ENCODE peak calls at places on chromosomes 11 and 22, in ten cellular contexts. One of them, this sample, is unnamed.

GRCh38 chr11:81772161-81772560 is 961.5 kb downstream of the FAM181B start:
- DNase-seq in activated CD8-positive, alpha-beta T cell treated with anti-CD3 and anti-CD28 coated beads for 36 hours: no peak
- DNase-seq in GM20000: no peak
- DNase-seq in AG04450: no peak
- DNase-seq in OCI-LY7: no peak
- DNase-seq in HCT116: no peak
- DNase-seq in Calu3: no peak
- DNase-seq in psoas muscle: no peak
- DNase-seq in H9: no peak
- DNase-seq in RWPE1: no peak
- DNase-seq in this sample: no peak

GRCh38 chr11:26651916-26652315 is 69.9 kb downstream of the SLC5A12 start:
- DNase-seq in Calu3: no peak
- DNase-seq in OCI-LY7: no peak
- DNase-seq in RWPE1: no peak
- DNase-seq in AG04450: no peak
- DNase-seq in H9: no peak
- DNase-seq in psoas muscle: no peak
- DNase-seq in HCT116: no peak
- DNase-seq in activated CD8-positive, alpha-beta T cell treated with anti-CD3 and anti-CD28 coated beads for 36 hours: no peak
- DNase-seq in GM20000: no peak
- DNase-seq in this sample: no peak

GRCh38 chr11:128323381-128323780 is 264.0 kb downstream of the ETS1 start:
- DNase-seq in AG04450: no peak
- DNase-seq in psoas muscle: no peak
- DNase-seq in HCT116: no peak
- DNase-seq in activated CD8-positive, alpha-beta T cell treated with anti-CD3 and anti-CD28 coated beads for 36 hours: peak
- DNase-seq in RWPE1: no peak
- DNase-seq in H9: no peak
- DNase-seq in OCI-LY7: peak
- DNase-seq in GM20000: peak
- DNase-seq in Calu3: no peak
- DNase-seq in this sample: no peak

GRCh38 chr11:67613960-67614715 is 7.4 kb downstream of the NDUFV1 start:
- DNase-seq in H9: peak
- DNase-seq in RWPE1: peak
- DNase-seq in psoas muscle: peak
- DNase-seq in Calu3: peak
- DNase-seq in AG04450: no peak
- DNase-seq in OCI-LY7: peak
- DNase-seq in activated CD8-positive, alpha-beta T cell treated with anti-CD3 and anti-CD28 coated beads for 36 hours: peak
- DNase-seq in GM20000: peak
- DNase-seq in HCT116: peak
- DNase-seq in this sample: peak

GRCh38 chr11:2578006-2578933 is 121.5 kb downstream of the KCNQ1OT1 start:
- DNase-seq in GM20000: no peak
- DNase-seq in activated CD8-positive, alpha-beta T cell treated with anti-CD3 and anti-CD28 coated beads for 36 hours: no peak
- DNase-seq in H9: peak
- DNase-seq in HCT116: no peak
- DNase-seq in OCI-LY7: no peak
- DNase-seq in AG04450: no peak
- DNase-seq in RWPE1: no peak
- DNase-seq in Calu3: no peak
- DNase-seq in psoas muscle: peak
- DNase-seq in this sample: no peak

GRCh38 chr11:65422104-65422632 is 430 bp upstream of the NEAT1 start:
- DNase-seq in GM20000: peak
- DNase-seq in RWPE1: peak
- DNase-seq in Calu3: peak
- DNase-seq in psoas muscle: peak
- DNase-seq in HCT116: peak
- DNase-seq in OCI-LY7: peak
- DNase-seq in AG04450: peak
- DNase-seq in H9: peak
- DNase-seq in activated CD8-positive, alpha-beta T cell treated with anti-CD3 and anti-CD28 coated beads for 36 hours: peak
- DNase-seq in this sample: peak

GRCh38 chr22:35882226-35883027 is 146.2 kb downstream of the RBFOX2 start:
- DNase-seq in RWPE1: no peak
- DNase-seq in OCI-LY7: peak
- DNase-seq in AG04450: no peak
- DNase-seq in HCT116: no peak
- DNase-seq in Calu3: no peak
- DNase-seq in activated CD8-positive, alpha-beta T cell treated with anti-CD3 and anti-CD28 coated beads for 36 hours: no peak
- DNase-seq in psoas muscle: no peak
- DNase-seq in GM20000: no peak
- DNase-seq in H9: no peak
- DNase-seq in this sample: no peak

GRCh38 chr11:117950999-117951961 is 22.1 kb upstream of the TMPRSS13 start:
- DNase-seq in Calu3: no peak
- DNase-seq in OCI-LY7: peak
- DNase-seq in GM20000: no peak
- DNase-seq in activated CD8-positive, alpha-beta T cell treated with anti-CD3 and anti-CD28 coated beads for 36 hours: peak
- DNase-seq in HCT116: no peak
- DNase-seq in psoas muscle: no peak
- DNase-seq in AG04450: no peak
- DNase-seq in H9: no peak
- DNase-seq in RWPE1: no peak
- DNase-seq in this sample: peak

GRCh38 chr11:110096369-110096976 is 3.3 kb downstream of the ZC3H12C start:
- DNase-seq in OCI-LY7: no peak
- DNase-seq in Calu3: no peak
- DNase-seq in AG04450: no peak
- DNase-seq in activated CD8-positive, alpha-beta T cell treated with anti-CD3 and anti-CD28 coated beads for 36 hours: no peak
- DNase-seq in psoas muscle: no peak
- DNase-seq in H9: no peak
- DNase-seq in RWPE1: no peak
- DNase-seq in HCT116: no peak
- DNase-seq in GM20000: no peak
- DNase-seq in this sample: no peak

GRCh38 chr11:68704887-68705286 is 20.5 kb downstream of the GAL start:
- DNase-seq in HCT116: no peak
- DNase-seq in activated CD8-positive, alpha-beta T cell treated with anti-CD3 and anti-CD28 coated beads for 36 hours: no peak
- DNase-seq in Calu3: no peak
- DNase-seq in H9: peak
- DNase-seq in AG04450: no peak
- DNase-seq in psoas muscle: no peak
- DNase-seq in OCI-LY7: no peak
- DNase-seq in RWPE1: no peak
- DNase-seq in GM20000: no peak
- DNase-seq in this sample: peak

GRCh38 chr11:66845876-66846212 is 2.6 kb downstream of the RCE1 start:
- DNase-seq in RWPE1: no peak
- DNase-seq in GM20000: no peak
- DNase-seq in psoas muscle: peak
- DNase-seq in Calu3: no peak
- DNase-seq in OCI-LY7: no peak
- DNase-seq in HCT116: no peak
- DNase-seq in AG04450: no peak
- DNase-seq in H9: no peak
- DNase-seq in activated CD8-positive, alpha-beta T cell treated with anti-CD3 and anti-CD28 coated beads for 36 hours: no peak
- DNase-seq in this sample: no peak

GRCh38 chr22:50017701-50018224 is 5.2 kb upstream of the IL17REL start:
- DNase-seq in psoas muscle: no peak
- DNase-seq in OCI-LY7: no peak
- DNase-seq in RWPE1: no peak
- DNase-seq in GM20000: no peak
- DNase-seq in AG04450: no peak
- DNase-seq in H9: no peak
- DNase-seq in HCT116: no peak
- DNase-seq in Calu3: no peak
- DNase-seq in activated CD8-positive, alpha-beta T cell treated with anti-CD3 and anti-CD28 coated beads for 36 hours: no peak
- DNase-seq in this sample: no peak

GRCh38 chr11:46390331-46391171 is 1.0 kb downstream of the CHRM4 start:
- DNase-seq in Calu3: no peak
- DNase-seq in activated CD8-positive, alpha-beta T cell treated with anti-CD3 and anti-CD28 coated beads for 36 hours: no peak
- DNase-seq in HCT116: no peak
- DNase-seq in H9: peak
- DNase-seq in psoas muscle: no peak
- DNase-seq in RWPE1: no peak
- DNase-seq in GM20000: peak
- DNase-seq in AG04450: no peak
- DNase-seq in OCI-LY7: no peak
- DNase-seq in this sample: no peak

GRCh38 chr11:78809931-78810481 is 235.3 kb upstream of the NARS2 start:
- DNase-seq in H9: no peak
- DNase-seq in AG04450: peak
- DNase-seq in OCI-LY7: no peak
- DNase-seq in GM20000: no peak
- DNase-seq in Calu3: no peak
- DNase-seq in HCT116: no peak
- DNase-seq in RWPE1: no peak
- DNase-seq in activated CD8-positive, alpha-beta T cell treated with anti-CD3 and anti-CD28 coated beads for 36 hours: no peak
- DNase-seq in psoas muscle: no peak
- DNase-seq in this sample: no peak

DNA sequence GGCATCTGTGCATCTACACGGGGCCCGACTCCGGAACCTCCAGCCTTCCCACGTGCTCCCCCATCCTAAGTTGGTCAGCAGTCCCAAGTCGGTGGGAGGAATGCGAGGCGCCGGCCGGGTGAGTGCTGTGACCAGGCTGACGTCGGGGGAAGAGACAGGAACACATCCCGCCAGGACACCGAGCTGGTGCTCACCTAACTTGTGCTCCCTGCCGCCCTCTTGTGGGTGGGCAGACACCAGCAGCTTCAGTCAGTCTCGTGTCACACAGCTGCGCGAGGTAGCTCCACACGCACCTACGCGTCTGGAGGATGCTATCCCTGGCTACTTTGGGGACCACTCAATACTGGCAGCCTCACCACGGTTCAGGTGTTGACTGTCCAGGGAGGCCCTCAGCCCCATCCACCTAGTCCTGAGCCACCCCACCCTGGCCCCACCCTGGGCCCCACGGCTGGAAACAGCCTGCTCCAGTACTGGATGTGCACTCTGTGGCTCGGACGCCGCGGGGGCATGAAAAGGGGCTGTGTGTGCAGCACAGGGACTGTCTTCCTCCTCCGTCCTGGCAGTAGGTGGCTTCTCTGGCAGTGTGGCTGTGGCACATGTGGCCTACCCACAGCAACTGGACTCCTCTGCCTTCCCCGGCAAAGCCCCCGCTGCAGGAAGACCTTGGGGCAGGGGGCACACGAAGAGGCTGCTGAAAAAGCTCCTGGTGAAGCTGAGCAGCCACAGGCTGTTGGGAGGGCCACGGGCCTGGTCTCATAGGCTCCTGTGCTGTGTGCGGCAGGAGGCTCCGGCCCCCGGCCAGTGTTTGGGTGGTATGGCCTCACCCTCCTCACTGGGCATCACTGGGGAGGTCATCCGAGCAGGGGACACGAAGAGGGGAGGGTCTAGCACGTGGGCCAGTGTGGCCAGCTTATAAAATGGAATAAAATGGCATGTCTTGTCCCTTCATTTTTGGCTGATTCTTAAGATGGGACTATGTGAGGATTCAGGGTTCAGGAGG is 11.2 kb upstream of the BID start:
- DNase-seq in psoas muscle: peak
- DNase-seq in AG04450: no peak
- DNase-seq in H9: peak
- DNase-seq in GM20000: no peak
- DNase-seq in activated CD8-positive, alpha-beta T cell treated with anti-CD3 and anti-CD28 coated beads for 36 hours: peak
- DNase-seq in Calu3: peak
- DNase-seq in RWPE1: no peak
- DNase-seq in OCI-LY7: peak
- DNase-seq in HCT116: peak
- DNase-seq in this sample: peak
- TF ChIP-seq CTCF in psoas muscle: peak
- TF ChIP-seq CTCF in AG04450: peak
- TF ChIP-seq CTCF in H9: peak
- TF ChIP-seq CTCF in GM20000: peak
- TF ChIP-seq CTCF in activated CD8-positive, alpha-beta T cell treated with anti-CD3 and anti-CD28 coated beads for 36 hours: peak
- TF ChIP-seq CTCF in Calu3: peak
- TF ChIP-seq CTCF in RWPE1: peak
- TF ChIP-seq CTCF in OCI-LY7: peak
- TF ChIP-seq CTCF in HCT116: peak
- TF ChIP-seq CTCF in this sample: peak

GRCh38 chr11:21346361-21346760 is 677.0 kb downstream of the NELL1 start:
- DNase-seq in AG04450: no peak
- DNase-seq in Calu3: no peak
- DNase-seq in GM20000: no peak
- DNase-seq in RWPE1: no peak
- DNase-seq in OCI-LY7: no peak
- DNase-seq in H9: no peak
- DNase-seq in activated CD8-positive, alpha-beta T cell treated with anti-CD3 and anti-CD28 coated beads for 36 hours: no peak
- DNase-seq in psoas muscle: no peak
- DNase-seq in HCT116: no peak
- DNase-seq in this sample: no peak
- TF ChIP-seq CTCF in AG04450: no peak
- TF ChIP-seq CTCF in Calu3: no peak
- TF ChIP-seq CTCF in GM20000: no peak
- TF ChIP-seq CTCF in RWPE1: no peak
- TF ChIP-seq CTCF in OCI-LY7: no peak
- TF ChIP-seq CTCF in H9: no peak
- TF ChIP-seq CTCF in activated CD8-positive, alpha-beta T cell treated with anti-CD3 and anti-CD28 coated beads for 36 hours: no peak
- TF ChIP-seq CTCF in psoas muscle: no peak
- TF ChIP-seq CTCF in HCT116: no peak
- TF ChIP-seq CTCF in this sample: no peak

DNA sequence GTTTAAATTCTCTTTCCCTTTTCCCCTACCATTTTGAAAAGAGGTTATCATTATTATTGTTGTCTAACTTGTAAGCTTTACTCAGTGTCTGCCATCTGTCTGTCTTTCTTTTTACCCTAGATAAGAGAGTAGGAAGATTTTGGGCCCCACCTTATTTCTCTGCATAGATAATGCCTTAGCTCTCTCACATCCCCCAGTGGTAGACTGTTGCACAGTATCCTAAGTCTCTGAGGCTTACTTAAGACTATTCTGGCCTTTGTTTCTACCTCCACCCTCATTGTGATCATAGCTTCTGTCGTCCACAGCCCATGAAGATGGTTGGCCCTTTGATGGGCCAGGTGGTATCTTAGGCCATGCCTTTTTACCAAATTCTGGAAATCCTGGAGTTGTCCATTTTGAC is 3.6 kb upstream of the OR51L1 start:
- DNase-seq in HCT116: no peak
- DNase-seq in Calu3: no peak
- DNase-seq in AG04450: no peak
- DNase-seq in OCI-LY7: no peak
- DNase-seq in activated CD8-positive, alpha-beta T cell treated with anti-CD3 and anti-CD28 coated beads for 36 hours: no peak
- DNase-seq in RWPE1: no peak
- DNase-seq in H9: no peak
- DNase-seq in psoas muscle: no peak
- DNase-seq in GM20000: no peak
- DNase-seq in this sample: no peak
- TF ChIP-seq CTCF in HCT116: no peak
- TF ChIP-seq CTCF in Calu3: no peak
- TF ChIP-seq CTCF in AG04450: peak
- TF ChIP-seq CTCF in OCI-LY7: peak
- TF ChIP-seq CTCF in activated CD8-positive, alpha-beta T cell treated with anti-CD3 and anti-CD28 coated beads for 36 hours: no peak
- TF ChIP-seq CTCF in RWPE1: no peak
- TF ChIP-seq CTCF in H9: peak
- TF ChIP-seq CTCF in psoas muscle: no peak
- TF ChIP-seq CTCF in GM20000: peak
- TF ChIP-seq CTCF in this sample: peak

DNA sequence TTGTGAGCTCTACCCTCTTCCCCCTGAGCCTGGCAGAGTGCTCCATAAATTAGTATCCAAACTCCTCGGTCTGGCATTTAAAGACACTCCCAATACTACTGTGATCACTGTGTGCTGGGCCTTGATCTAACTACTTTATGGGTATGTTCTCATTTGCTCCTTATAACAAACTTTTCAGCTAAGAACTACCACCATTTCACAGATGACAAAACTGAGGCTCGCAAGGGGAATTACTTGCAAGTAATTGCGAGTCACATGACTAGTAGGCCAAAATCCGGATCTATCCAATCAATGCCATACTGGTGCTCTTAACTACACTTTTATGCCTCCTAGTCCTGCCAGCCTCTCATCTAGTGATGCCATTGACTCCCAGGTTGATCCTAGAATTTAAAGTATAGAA is 3.6 kb downstream of the THOC5 start:
- DNase-seq in psoas muscle: no peak
- DNase-seq in H9: no peak
- DNase-seq in GM20000: no peak
- DNase-seq in RWPE1: no peak
- DNase-seq in activated CD8-positive, alpha-beta T cell treated with anti-CD3 and anti-CD28 coated beads for 36 hours: no peak
- DNase-seq in HCT116: no peak
- DNase-seq in OCI-LY7: no peak
- DNase-seq in Calu3: no peak
- DNase-seq in AG04450: no peak
- DNase-seq in this sample: no peak
- TF ChIP-seq CTCF in psoas muscle: no peak
- TF ChIP-seq CTCF in H9: no peak
- TF ChIP-seq CTCF in GM20000: no peak
- TF ChIP-seq CTCF in RWPE1: no peak
- TF ChIP-seq CTCF in activated CD8-positive, alpha-beta T cell treated with anti-CD3 and anti-CD28 coated beads for 36 hours: no peak
- TF ChIP-seq CTCF in HCT116: no peak
- TF ChIP-seq CTCF in OCI-LY7: no peak
- TF ChIP-seq CTCF in Calu3: no peak
- TF ChIP-seq CTCF in AG04450: no peak
- TF ChIP-seq CTCF in this sample: no peak